ENCODE peak calls at places on chromosome 18, in four cellular contexts. J is IMR-90, T is LNCaP clone FGC, G is lower leg skin. S is an unnamed sample.

GRCh38 chr18:22499421-22499820 is 81.7 kb upstream of the CTAGE1 start:
- DNase-seq in J (no peak), T (peak; percentile 94), G (no peak), S (no peak)

GRCh38 chr18:1930291-1931270 is 640.7 kb downstream of the METTL4 start:
- DNase-seq in J (no peak), T (no peak), G (no peak), S (no peak)

GRCh38 chr18:48959921-48960920 is 9.5 kb upstream of the SMAD7 start:
- DNase-seq in J (peak; percentile 61), T (no peak), G (no peak), S (peak; percentile 66)

GRCh38 chr18:48138660-48139426 is 208.4 kb upstream of the SMAD2 start:
- DNase-seq in J (no peak), T (no peak), G (no peak), S (no peak)

GRCh38 chr18:9803698-9804516 is 81.9 kb upstream of the TXNDC2 start:
- DNase-seq in J (no peak), T (peak; percentile 65), G (no peak), S (no peak)

GRCh38 chr18:79788096-79789085 is 9.3 kb upstream of the KCNG2 start:
- DNase-seq in J (no peak), T (no peak), G (no peak), S (no peak)

GRCh38 chr18:49161627-49162026 is 210.9 kb upstream of the SMAD7 start:
- DNase-seq in J (peak; percentile 90), T (no peak), G (no peak), S (peak; percentile 72)

GRCh38 chr18:11761553-11761952 is 72.5 kb downstream of the GNAL start:
- DNase-seq in J (no peak), T (no peak), G (no peak), S (no peak)

GRCh38 chr18:24657461-24657860 is 197.0 kb downstream of the HRH4 start:
- DNase-seq in J (no peak), T (no peak), G (no peak), S (no peak)

GRCh38 chr18:24663026-24663425 is 202.6 kb downstream of the HRH4 start:
- DNase-seq in J (no peak), T (no peak), G (no peak), S (no peak)

GRCh38 chr18:24656571-24656971 is 196.1 kb downstream of the HRH4 start:
- DNase-seq in J (peak; percentile 94), T (no peak), G (no peak), S (no peak)

GRCh38 chr18:24658302-24658701 is 197.9 kb downstream of the HRH4 start:
- DNase-seq in J (no peak), T (no peak), G (no peak), S (no peak)

GRCh38 chr18:24659837-24660720 is 199.6 kb downstream of the HRH4 start:
- DNase-seq in J (peak; percentile 18), T (no peak), G (no peak), S (peak; percentile 20)
- H3K4me3 ChIP-seq in J (no peak overlapping the region), T (peak overlapping the region; percentile 31), G (peak overlapping the region; percentile 7), S (peak overlapping the region; percentile 53)

DNA sequence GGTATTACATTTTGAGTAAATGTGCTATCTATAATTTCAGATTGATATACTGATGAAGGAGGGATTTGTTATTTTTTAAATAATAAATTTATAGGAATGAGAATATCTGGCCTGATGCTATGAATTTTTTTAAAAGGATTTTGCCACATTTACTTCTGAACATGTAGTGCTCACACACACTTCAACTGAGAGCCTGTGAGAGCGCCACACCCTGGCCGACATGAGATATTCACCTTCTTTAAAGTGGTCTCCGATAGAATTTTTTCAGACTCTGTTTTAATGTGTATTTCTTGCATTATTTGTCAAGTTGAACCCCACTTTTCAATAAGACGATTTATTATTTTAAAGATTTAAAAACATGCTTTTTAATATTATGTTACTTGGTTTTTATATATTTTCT is 813.3 kb downstream of the DCC start:
- DNase-seq in J (no peak), T (no peak), G (no peak), S (no peak)
- TF ChIP-seq CTCF in J (no peak), T (peak; percentile 49), G (no peak), S (no peak)

DNA sequence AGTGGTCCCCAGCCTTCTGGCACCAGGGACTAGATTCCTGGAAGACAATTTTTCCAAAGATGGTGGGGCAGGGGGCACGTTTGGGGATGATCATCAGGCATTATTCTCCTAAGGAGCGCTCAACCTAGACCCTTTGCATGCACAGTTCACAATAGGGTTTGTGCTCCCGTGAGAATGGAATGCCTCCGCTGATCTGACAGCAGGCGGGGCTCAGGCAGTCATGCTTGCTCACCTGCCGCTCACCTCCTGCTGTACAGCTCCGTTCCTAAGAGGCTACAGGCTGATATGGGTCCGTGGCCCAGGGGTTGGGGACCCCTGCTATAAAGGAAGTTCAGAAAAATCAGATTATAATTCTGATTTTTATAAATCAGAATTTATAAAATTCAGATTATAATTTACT is 22.3 kb upstream of the TYMS start:
- DNase-seq in J (no peak), T (no peak), G (no peak), S (no peak)
- H3K4me3 ChIP-seq in J (no peak overlapping the region), T (no peak overlapping the region), G (no peak overlapping the region), S (no peak overlapping the region)

GRCh38 chr18:40824291-40824690 is 1130.7 kb upstream of the PIK3C3 start:
- DNase-seq in J (no peak), T (no peak), G (no peak), S (no peak)
- TF ChIP-seq CTCF in J (no peak), T (no peak), G (no peak), S (no peak)